ENCODE peak calls at places on chromosome 3, in nine cellular contexts. G is activated naive CD8-positive, alpha-beta T cell treated with anti-CD3 and anti-CD28 coated beads, Interleukin-2, amount 10 ng/mL, durations not matched to agents 7 days and 5 days; D is heart right ventricle; E is activated B cell treated with CpG ODN at 0.5 μM for 24 hours; L is upper lobe of right lung; B is activated T-helper 17 cell treated with anti-CD3 and anti-CD28 coated beads, Interleukin-2, amount 50 U/mL, for 72 hours; F is activated T-cell treated with anti-CD3 and anti-CD28 coated beads, Interleukin-2, amount 50 U/mL, for 4 hours; A is CD8-positive, alpha-beta T cell; S is HCT116. Z is an unnamed sample.

GRCh38 chr3:12831582-12831866 is 9.8 kb downstream of the RPL32 start:
- ATAC-seq in G (peak; percentile 18), D (no peak), E (no peak), L (no peak), B (peak; percentile 21), F (peak; percentile 11), A (peak; percentile 24), S (peak; percentile 13), Z (no peak)

GRCh38 chr3:49016414-49017228 is 1.8 kb downstream of the DALRD3 start:
- ATAC-seq in G (no peak), D (no peak), E (no peak), L (no peak), B (no peak), F (no peak), A (no peak), S (no peak), Z (no peak)

GRCh38 chr3:53633197-53633787 is 138.9 kb downstream of the CACNA1D start:
- ATAC-seq in G (no peak), D (no peak), E (no peak), L (peak; percentile 55), B (no peak), F (no peak), A (no peak), S (no peak), Z (no peak)

GRCh38 chr3:149367021-149367840 is 10.2 kb downstream of the TM4SF1 start:
- ATAC-seq in G (no peak), D (peak; percentile 38), E (no peak), L (peak; percentile 69), B (peak; percentile 93), F (peak; percentile 88), A (no peak), S (peak; percentile 96), Z (no peak)

GRCh38 chr3:139427283-139428060 is 38.0 kb upstream of the COPB2 start:
- ATAC-seq in G (peak; percentile 33), D (peak; percentile 81), E (peak; percentile 42), L (peak; percentile 95), B (peak; percentile 55), F (no peak), A (no peak), S (peak; percentile 89), Z (no peak)

GRCh38 chr3:48738926-48739616 is 22.1 kb upstream of the IP6K2 start:
- ATAC-seq in G (no peak), D (peak; percentile 78), E (no peak), L (no peak), B (no peak), F (no peak), A (no peak), S (no peak), Z (no peak)

GRCh38 chr3:72345237-72345878 is 502.9 kb downstream of the SHQ1 start:
- ATAC-seq in G (no peak), D (no peak), E (no peak), L (no peak), B (no peak), F (no peak), A (no peak), S (no peak), Z (no peak)

GRCh38 chr3:46705751-46706572 is 4.8 kb downstream of the TMIE start:
- ATAC-seq in G (no peak), D (no peak), E (no peak), L (no peak), B (no peak), F (no peak), A (no peak), S (peak; percentile 33), Z (no peak)

GRCh38 chr3:75341324-75342067 is 322.6 kb upstream of the FRG2C start:
- ATAC-seq in G (no peak), D (peak; percentile 58), E (no peak), L (no peak), B (no peak), F (no peak), A (no peak), S (peak; percentile 72), Z (no peak)

GRCh38 chr3:192905980-192906678 is 11.5 kb downstream of the MB21D2 start:
- ATAC-seq in G (no peak), D (no peak), E (no peak), L (no peak), B (no peak), F (no peak), A (no peak), S (no peak), Z (no peak)

GRCh38 chr3:58074126-58074715 is 66.0 kb downstream of the FLNB start:
- ATAC-seq in G (no peak), D (no peak), E (no peak), L (no peak), B (no peak), F (no peak), A (no peak), S (no peak), Z (peak; percentile 58)

GRCh38 chr3:157594413-157594812 is 91.2 kb upstream of the VEPH1 start:
- ATAC-seq in G (no peak), D (peak; percentile 76), E (no peak), L (no peak), B (no peak), F (no peak), A (no peak), S (peak; percentile 72), Z (no peak)

GRCh38 chr3:146131616-146132410 is 29.2 kb downstream of the PLOD2 start:
- ATAC-seq in G (no peak), D (peak; percentile 69), E (no peak), L (no peak), B (no peak), F (no peak), A (no peak), S (peak; percentile 60), Z (no peak)

Z was measured in stimulated activated memory B cell treated with anti-CD40 and anti-IgM and Interleukin-4, amounts not matched to agents 10 μg/mL and 1 μg/mL and 100 μg/mL, for 72 hours.